ENCODE peak calls at places on chromosomes 11 and 22, in five cellular contexts. One of them, this sample, is unnamed.
A peak's percentile ranks its signal among the peaks of the same experiment; 100 is the strongest.

GRCh38 chr22:37906364-37907008 is 389 bp downstream of the MICALL1 start:
- DNase-seq in activated CD4-positive, alpha-beta T cell treated with anti-CD3 and anti-CD28 coated beads for 1 hour: peak; percentile 17
- DNase-seq in fibroblast of pulmonary artery: no peak
- DNase-seq in activated B cell treated with CpG ODN at 0.5 μM for 24 hours: peak; percentile 43
- DNase-seq in GOT3: no peak
- DNase-seq in this sample: no peak

GRCh38 chr22:48358886-48359612 is 1468.6 kb downstream of the BRD1 start:
- DNase-seq in fibroblast of pulmonary artery: no peak
- DNase-seq in activated B cell treated with CpG ODN at 0.5 μM for 24 hours: no peak
- DNase-seq in activated CD4-positive, alpha-beta T cell treated with anti-CD3 and anti-CD28 coated beads for 1 hour: no peak
- DNase-seq in GOT3: no peak
- DNase-seq in this sample: no peak

GRCh38 chr11:1826552-1827094 is 8.2 kb upstream of the SYT8 start:
- DNase-seq in activated B cell treated with CpG ODN at 0.5 μM for 24 hours: no peak
- DNase-seq in GOT3: no peak
- DNase-seq in fibroblast of pulmonary artery: peak; percentile 74
- DNase-seq in activated CD4-positive, alpha-beta T cell treated with anti-CD3 and anti-CD28 coated beads for 1 hour: no peak
- DNase-seq in this sample: no peak

GRCh38 chr11:95081010-95081409 is 8.6 kb upstream of the ENDOD1 start:
- DNase-seq in activated CD4-positive, alpha-beta T cell treated with anti-CD3 and anti-CD28 coated beads for 1 hour: no peak
- DNase-seq in GOT3: no peak
- DNase-seq in fibroblast of pulmonary artery: no peak
- DNase-seq in activated B cell treated with CpG ODN at 0.5 μM for 24 hours: no peak
- DNase-seq in this sample: no peak

GRCh38 chr22:31179345-31179744 is 19.4 kb downstream of the RNF185 start:
- DNase-seq in activated CD4-positive, alpha-beta T cell treated with anti-CD3 and anti-CD28 coated beads for 1 hour: no peak
- DNase-seq in GOT3: no peak
- DNase-seq in fibroblast of pulmonary artery: no peak
- DNase-seq in activated B cell treated with CpG ODN at 0.5 μM for 24 hours: no peak
- DNase-seq in this sample: no peak

GRCh38 chr22:32309585-32310251 is 47.9 kb upstream of the RFPL3 start:
- DNase-seq in GOT3: no peak
- DNase-seq in activated B cell treated with CpG ODN at 0.5 μM for 24 hours: no peak
- DNase-seq in fibroblast of pulmonary artery: no peak
- DNase-seq in activated CD4-positive, alpha-beta T cell treated with anti-CD3 and anti-CD28 coated beads for 1 hour: no peak
- DNase-seq in this sample: no peak

GRCh38 chr22:47066616-47066905 is 304.1 kb downstream of the TBC1D22A start:
- DNase-seq in GOT3: no peak
- DNase-seq in activated B cell treated with CpG ODN at 0.5 μM for 24 hours: no peak
- DNase-seq in activated CD4-positive, alpha-beta T cell treated with anti-CD3 and anti-CD28 coated beads for 1 hour: no peak
- DNase-seq in fibroblast of pulmonary artery: no peak
- DNase-seq in this sample: no peak

GRCh38 chr22:44448271-44448780 is 49.7 kb downstream of the RTL6 start:
- DNase-seq in fibroblast of pulmonary artery: peak; percentile 96
- DNase-seq in activated CD4-positive, alpha-beta T cell treated with anti-CD3 and anti-CD28 coated beads for 1 hour: no peak
- DNase-seq in activated B cell treated with CpG ODN at 0.5 μM for 24 hours: no peak
- DNase-seq in GOT3: peak; percentile 85
- DNase-seq in this sample: no peak

GRCh38 chr11:118674094-118674460 is 5.4 kb downstream of the TREH start:
- DNase-seq in activated B cell treated with CpG ODN at 0.5 μM for 24 hours: no peak
- DNase-seq in GOT3: no peak
- DNase-seq in activated CD4-positive, alpha-beta T cell treated with anti-CD3 and anti-CD28 coated beads for 1 hour: no peak
- DNase-seq in fibroblast of pulmonary artery: no peak
- DNase-seq in this sample: no peak

GRCh38 chr11:124812876-124813275 is 12.7 kb upstream of the MSANTD2 start:
- DNase-seq in fibroblast of pulmonary artery: no peak
- DNase-seq in activated B cell treated with CpG ODN at 0.5 μM for 24 hours: no peak
- DNase-seq in GOT3: no peak
- DNase-seq in activated CD4-positive, alpha-beta T cell treated with anti-CD3 and anti-CD28 coated beads for 1 hour: no peak
- DNase-seq in this sample: no peak

GRCh38 chr11:16179668-16180067 is 176.7 kb downstream of the SOX6 start:
- DNase-seq in fibroblast of pulmonary artery: no peak
- DNase-seq in activated B cell treated with CpG ODN at 0.5 μM for 24 hours: no peak
- DNase-seq in GOT3: no peak
- DNase-seq in activated CD4-positive, alpha-beta T cell treated with anti-CD3 and anti-CD28 coated beads for 1 hour: no peak
- DNase-seq in this sample: no peak

GRCh38 chr11:1888811-1889526 is 2.7 kb downstream of the PRR33 start:
- DNase-seq in activated CD4-positive, alpha-beta T cell treated with anti-CD3 and anti-CD28 coated beads for 1 hour: peak; percentile 43
- DNase-seq in GOT3: no peak
- DNase-seq in activated B cell treated with CpG ODN at 0.5 μM for 24 hours: no peak
- DNase-seq in fibroblast of pulmonary artery: no peak
- DNase-seq in this sample: no peak

GRCh38 chr11:20452585-20452984 is 65.1 kb downstream of the PRMT3 start:
- DNase-seq in activated CD4-positive, alpha-beta T cell treated with anti-CD3 and anti-CD28 coated beads for 1 hour: no peak
- DNase-seq in activated B cell treated with CpG ODN at 0.5 μM for 24 hours: no peak
- DNase-seq in GOT3: no peak
- DNase-seq in fibroblast of pulmonary artery: no peak
- DNase-seq in this sample: no peak

GRCh38 chr11:10400856-10401255 is 54.2 kb upstream of the AMPD3 start:
- DNase-seq in GOT3: no peak
- DNase-seq in fibroblast of pulmonary artery: no peak
- DNase-seq in activated CD4-positive, alpha-beta T cell treated with anti-CD3 and anti-CD28 coated beads for 1 hour: no peak
- DNase-seq in activated B cell treated with CpG ODN at 0.5 μM for 24 hours: no peak
- DNase-seq in this sample: no peak

GRCh38 chr11:125262194-125262824 is 97.8 kb downstream of the PKNOX2 start:
- DNase-seq in activated CD4-positive, alpha-beta T cell treated with anti-CD3 and anti-CD28 coated beads for 1 hour: no peak
- DNase-seq in GOT3: no peak
- DNase-seq in activated B cell treated with CpG ODN at 0.5 μM for 24 hours: no peak
- DNase-seq in fibroblast of pulmonary artery: no peak
- DNase-seq in this sample: no peak

GRCh38 chr22:17116931-17117330 is 4.2 kb downstream of the TMEM121B start:
- DNase-seq in activated B cell treated with CpG ODN at 0.5 μM for 24 hours: no peak
- DNase-seq in activated CD4-positive, alpha-beta T cell treated with anti-CD3 and anti-CD28 coated beads for 1 hour: no peak
- DNase-seq in fibroblast of pulmonary artery: no peak
- DNase-seq in GOT3: no peak
- DNase-seq in this sample: no peak

GRCh38 chr11:76793391-76793811 is 10.2 kb downstream of the TSKU start:
- DNase-seq in activated CD4-positive, alpha-beta T cell treated with anti-CD3 and anti-CD28 coated beads for 1 hour: no peak
- DNase-seq in GOT3: no peak
- DNase-seq in fibroblast of pulmonary artery: no peak
- DNase-seq in activated B cell treated with CpG ODN at 0.5 μM for 24 hours: no peak
- DNase-seq in this sample: no peak

GRCh38 chr11:29224739-29225384 is 792.0 kb downstream of the KCNA4 start:
- DNase-seq in GOT3: no peak
- DNase-seq in activated CD4-positive, alpha-beta T cell treated with anti-CD3 and anti-CD28 coated beads for 1 hour: no peak
- DNase-seq in activated B cell treated with CpG ODN at 0.5 μM for 24 hours: no peak
- DNase-seq in fibroblast of pulmonary artery: no peak
- DNase-seq in this sample: no peak

GRCh38 chr22:48675141-48675827 is 1152.4 kb downstream of the BRD1 start:
- DNase-seq in activated CD4-positive, alpha-beta T cell treated with anti-CD3 and anti-CD28 coated beads for 1 hour: no peak
- DNase-seq in fibroblast of pulmonary artery: no peak
- DNase-seq in activated B cell treated with CpG ODN at 0.5 μM for 24 hours: no peak
- DNase-seq in GOT3: no peak
- DNase-seq in this sample: no peak

GRCh38 chr11:120335596-120335927 is 651 bp upstream of the ARHGEF12 start:
- DNase-seq in fibroblast of pulmonary artery: peak; percentile 35
- DNase-seq in activated B cell treated with CpG ODN at 0.5 μM for 24 hours: no peak
- DNase-seq in activated CD4-positive, alpha-beta T cell treated with anti-CD3 and anti-CD28 coated beads for 1 hour: peak; percentile 12
- DNase-seq in GOT3: no peak
- DNase-seq in this sample: no peak

GRCh38 chr11:20790622-20791021 is 121.2 kb downstream of the NELL1 start:
- DNase-seq in activated B cell treated with CpG ODN at 0.5 μM for 24 hours: no peak
- DNase-seq in fibroblast of pulmonary artery: no peak
- DNase-seq in activated CD4-positive, alpha-beta T cell treated with anti-CD3 and anti-CD28 coated beads for 1 hour: no peak
- DNase-seq in GOT3: no peak
- DNase-seq in this sample: no peak

GRCh38 chr11:102831128-102831708 is 12.2 kb downstream of the MMP3 start:
- DNase-seq in GOT3: no peak
- DNase-seq in activated B cell treated with CpG ODN at 0.5 μM for 24 hours: no peak
- DNase-seq in activated CD4-positive, alpha-beta T cell treated with anti-CD3 and anti-CD28 coated beads for 1 hour: no peak
- DNase-seq in fibroblast of pulmonary artery: peak; percentile 31
- DNase-seq in this sample: no peak

GRCh38 chr11:73401217-73401923 is 25.2 kb downstream of the RELT start:
- DNase-seq in fibroblast of pulmonary artery: no peak
- DNase-seq in activated CD4-positive, alpha-beta T cell treated with anti-CD3 and anti-CD28 coated beads for 1 hour: no peak
- DNase-seq in GOT3: no peak
- DNase-seq in activated B cell treated with CpG ODN at 0.5 μM for 24 hours: no peak
- DNase-seq in this sample: no peak

GRCh38 chr22:19292262-19293230 is 1.0 kb upstream of the CLTCL1 start:
- DNase-seq in activated CD4-positive, alpha-beta T cell treated with anti-CD3 and anti-CD28 coated beads for 1 hour: peak; percentile 10
- DNase-seq in GOT3: no peak
- DNase-seq in fibroblast of pulmonary artery: peak; percentile 20
- DNase-seq in activated B cell treated with CpG ODN at 0.5 μM for 24 hours: no peak
- DNase-seq in this sample: no peak

GRCh38 chr11:69371731-69372588 is 78.0 kb downstream of the MYEOV start:
- DNase-seq in activated B cell treated with CpG ODN at 0.5 μM for 24 hours: no peak
- DNase-seq in GOT3: no peak
- DNase-seq in activated CD4-positive, alpha-beta T cell treated with anti-CD3 and anti-CD28 coated beads for 1 hour: no peak
- DNase-seq in fibroblast of pulmonary artery: no peak
- DNase-seq in this sample: no peak

GRCh38 chr11:82365351-82365750 is 368.3 kb downstream of the FAM181B start:
- DNase-seq in activated CD4-positive, alpha-beta T cell treated with anti-CD3 and anti-CD28 coated beads for 1 hour: no peak
- DNase-seq in fibroblast of pulmonary artery: no peak
- DNase-seq in GOT3: no peak
- DNase-seq in activated B cell treated with CpG ODN at 0.5 μM for 24 hours: no peak
- DNase-seq in this sample: no peak

GRCh38 chr22:19058713-19059451 is 63.3 kb downstream of the DGCR2 start:
- DNase-seq in GOT3: no peak
- DNase-seq in activated CD4-positive, alpha-beta T cell treated with anti-CD3 and anti-CD28 coated beads for 1 hour: no peak
- DNase-seq in activated B cell treated with CpG ODN at 0.5 μM for 24 hours: no peak
- DNase-seq in fibroblast of pulmonary artery: no peak
- DNase-seq in this sample: no peak

GRCh38 chr22:41442240-41442792 is 4.3 kb downstream of the TOB2 start:
- DNase-seq in GOT3: no peak
- DNase-seq in fibroblast of pulmonary artery: no peak
- DNase-seq in activated CD4-positive, alpha-beta T cell treated with anti-CD3 and anti-CD28 coated beads for 1 hour: no peak
- DNase-seq in activated B cell treated with CpG ODN at 0.5 μM for 24 hours: no peak
- DNase-seq in this sample: no peak

GRCh38 chr11:46906596-46906995 is 11.8 kb downstream of the LRP4 start:
- DNase-seq in fibroblast of pulmonary artery: no peak
- DNase-seq in GOT3: no peak
- DNase-seq in activated CD4-positive, alpha-beta T cell treated with anti-CD3 and anti-CD28 coated beads for 1 hour: no peak
- DNase-seq in activated B cell treated with CpG ODN at 0.5 μM for 24 hours: no peak
- DNase-seq in this sample: no peak

GRCh38 chr11:123158609-123159008 is 36.4 kb downstream of the CLMP start:
- DNase-seq in fibroblast of pulmonary artery: no peak
- DNase-seq in GOT3: no peak
- DNase-seq in activated CD4-positive, alpha-beta T cell treated with anti-CD3 and anti-CD28 coated beads for 1 hour: no peak
- DNase-seq in activated B cell treated with CpG ODN at 0.5 μM for 24 hours: no peak
- DNase-seq in this sample: no peak

GRCh38 chr11:105923814-105924213 is 98.2 kb downstream of the MSANTD4 start:
- DNase-seq in GOT3: no peak
- DNase-seq in fibroblast of pulmonary artery: peak; percentile 49
- DNase-seq in activated CD4-positive, alpha-beta T cell treated with anti-CD3 and anti-CD28 coated beads for 1 hour: no peak
- DNase-seq in activated B cell treated with CpG ODN at 0.5 μM for 24 hours: no peak
- DNase-seq in this sample: no peak

GRCh38 chr11:94545641-94546470 is 2.1 kb downstream of the FUT4 start:
- DNase-seq in activated CD4-positive, alpha-beta T cell treated with anti-CD3 and anti-CD28 coated beads for 1 hour: no peak
- DNase-seq in activated B cell treated with CpG ODN at 0.5 μM for 24 hours: no peak
- DNase-seq in fibroblast of pulmonary artery: no peak
- DNase-seq in GOT3: no peak
- DNase-seq in this sample: no peak